ENCODE peak calls at places on chromosome 7, in nine cellular contexts. One of them, this sample, is unnamed.

GRCh38 chr7:94392391-94392782 is 2.3 kb upstream of the COL1A2 start:
- DNase-seq in germinal center: no peak
- DNase-seq in caudate nucleus: no peak
- DNase-seq in OCI-M1: no peak
- DNase-seq in nucleus accumbens: no peak
- DNase-seq in stimulated activated CD4-positive, alpha-beta T cell treated with anti-CD3 and anti-CD28 coated beads, Interleukin-1b, Interleukin-23, amount 100 ng/mL, for 24 hours: no peak
- DNase-seq in mesendoderm: peak; percentile 17
- DNase-seq in activated T-helper 9 cell treated with anti-CD3 and anti-CD28 coated beads, Interleukin-2, amount 50 U/mL, for 16 hours: no peak
- DNase-seq in frontal cortex: no peak
- DNase-seq in this sample: no peak

GRCh38 chr7:132576723-132577089 is 436 bp upstream of the PLXNA4 start:
- DNase-seq in stimulated activated CD4-positive, alpha-beta T cell treated with anti-CD3 and anti-CD28 coated beads, Interleukin-1b, Interleukin-23, amount 100 ng/mL, for 24 hours: no peak
- DNase-seq in nucleus accumbens: peak; percentile 50
- DNase-seq in mesendoderm: no peak
- DNase-seq in caudate nucleus: no peak
- DNase-seq in OCI-M1: no peak
- DNase-seq in germinal center: no peak
- DNase-seq in activated T-helper 9 cell treated with anti-CD3 and anti-CD28 coated beads, Interleukin-2, amount 50 U/mL, for 16 hours: no peak
- DNase-seq in frontal cortex: peak; percentile 39
- DNase-seq in this sample: no peak

GRCh38 chr7:42502022-42502421 is 265.0 kb upstream of the GLI3 start:
- DNase-seq in stimulated activated CD4-positive, alpha-beta T cell treated with anti-CD3 and anti-CD28 coated beads, Interleukin-1b, Interleukin-23, amount 100 ng/mL, for 24 hours: no peak
- DNase-seq in mesendoderm: no peak
- DNase-seq in activated T-helper 9 cell treated with anti-CD3 and anti-CD28 coated beads, Interleukin-2, amount 50 U/mL, for 16 hours: no peak
- DNase-seq in OCI-M1: no peak
- DNase-seq in nucleus accumbens: no peak
- DNase-seq in frontal cortex: no peak
- DNase-seq in germinal center: no peak
- DNase-seq in caudate nucleus: no peak
- DNase-seq in this sample: no peak

GRCh38 chr7:98187138-98187502 is 24.1 kb upstream of the BHLHA15 start:
- DNase-seq in mesendoderm: no peak
- DNase-seq in OCI-M1: no peak
- DNase-seq in frontal cortex: no peak
- DNase-seq in activated T-helper 9 cell treated with anti-CD3 and anti-CD28 coated beads, Interleukin-2, amount 50 U/mL, for 16 hours: no peak
- DNase-seq in stimulated activated CD4-positive, alpha-beta T cell treated with anti-CD3 and anti-CD28 coated beads, Interleukin-1b, Interleukin-23, amount 100 ng/mL, for 24 hours: no peak
- DNase-seq in nucleus accumbens: no peak
- DNase-seq in germinal center: no peak
- DNase-seq in caudate nucleus: no peak
- DNase-seq in this sample: no peak

GRCh38 chr7:108114117-108114841 is 15.9 kb downstream of the LAMB4 start:
- DNase-seq in caudate nucleus: no peak
- DNase-seq in germinal center: no peak
- DNase-seq in OCI-M1: peak; percentile 19
- DNase-seq in frontal cortex: no peak
- DNase-seq in nucleus accumbens: no peak
- DNase-seq in mesendoderm: peak; percentile 81
- DNase-seq in activated T-helper 9 cell treated with anti-CD3 and anti-CD28 coated beads, Interleukin-2, amount 50 U/mL, for 16 hours: no peak
- DNase-seq in stimulated activated CD4-positive, alpha-beta T cell treated with anti-CD3 and anti-CD28 coated beads, Interleukin-1b, Interleukin-23, amount 100 ng/mL, for 24 hours: no peak
- DNase-seq in this sample: no peak

GRCh38 chr7:69643708-69644445 is 45.6 kb downstream of the AUTS2 start:
- DNase-seq in germinal center: no peak
- DNase-seq in caudate nucleus: no peak
- DNase-seq in activated T-helper 9 cell treated with anti-CD3 and anti-CD28 coated beads, Interleukin-2, amount 50 U/mL, for 16 hours: no peak
- DNase-seq in stimulated activated CD4-positive, alpha-beta T cell treated with anti-CD3 and anti-CD28 coated beads, Interleukin-1b, Interleukin-23, amount 100 ng/mL, for 24 hours: no peak
- DNase-seq in OCI-M1: no peak
- DNase-seq in nucleus accumbens: no peak
- DNase-seq in frontal cortex: no peak
- DNase-seq in mesendoderm: peak; percentile 83
- DNase-seq in this sample: no peak

GRCh38 chr7:123864966-123865365 is 20.0 kb downstream of the HYAL4 start:
- DNase-seq in mesendoderm: no peak
- DNase-seq in germinal center: no peak
- DNase-seq in nucleus accumbens: no peak
- DNase-seq in frontal cortex: no peak
- DNase-seq in activated T-helper 9 cell treated with anti-CD3 and anti-CD28 coated beads, Interleukin-2, amount 50 U/mL, for 16 hours: no peak
- DNase-seq in caudate nucleus: no peak
- DNase-seq in stimulated activated CD4-positive, alpha-beta T cell treated with anti-CD3 and anti-CD28 coated beads, Interleukin-1b, Interleukin-23, amount 100 ng/mL, for 24 hours: no peak
- DNase-seq in OCI-M1: no peak
- DNase-seq in this sample: no peak

GRCh38 chr7:45661302-45661995 is 87.3 kb downstream of the ADCY1 start:
- DNase-seq in caudate nucleus: no peak
- DNase-seq in germinal center: no peak
- DNase-seq in activated T-helper 9 cell treated with anti-CD3 and anti-CD28 coated beads, Interleukin-2, amount 50 U/mL, for 16 hours: no peak
- DNase-seq in frontal cortex: no peak
- DNase-seq in mesendoderm: no peak
- DNase-seq in OCI-M1: no peak
- DNase-seq in nucleus accumbens: no peak
- DNase-seq in stimulated activated CD4-positive, alpha-beta T cell treated with anti-CD3 and anti-CD28 coated beads, Interleukin-1b, Interleukin-23, amount 100 ng/mL, for 24 hours: no peak
- DNase-seq in this sample: no peak

GRCh38 chr7:131094685-131095084 is 233.0 kb upstream of the MKLN1 start:
- DNase-seq in germinal center: no peak
- DNase-seq in caudate nucleus: no peak
- DNase-seq in stimulated activated CD4-positive, alpha-beta T cell treated with anti-CD3 and anti-CD28 coated beads, Interleukin-1b, Interleukin-23, amount 100 ng/mL, for 24 hours: no peak
- DNase-seq in frontal cortex: no peak
- DNase-seq in mesendoderm: no peak
- DNase-seq in OCI-M1: no peak
- DNase-seq in activated T-helper 9 cell treated with anti-CD3 and anti-CD28 coated beads, Interleukin-2, amount 50 U/mL, for 16 hours: no peak
- DNase-seq in nucleus accumbens: no peak
- DNase-seq in this sample: no peak

GRCh38 chr7:141752634-141753033 is 11.3 kb upstream of the TAS2R3 start:
- DNase-seq in stimulated activated CD4-positive, alpha-beta T cell treated with anti-CD3 and anti-CD28 coated beads, Interleukin-1b, Interleukin-23, amount 100 ng/mL, for 24 hours: no peak
- DNase-seq in germinal center: no peak
- DNase-seq in nucleus accumbens: no peak
- DNase-seq in mesendoderm: peak; percentile 49
- DNase-seq in caudate nucleus: no peak
- DNase-seq in activated T-helper 9 cell treated with anti-CD3 and anti-CD28 coated beads, Interleukin-2, amount 50 U/mL, for 16 hours: no peak
- DNase-seq in OCI-M1: peak; percentile 3
- DNase-seq in frontal cortex: no peak
- DNase-seq in this sample: no peak

GRCh38 chr7:33062023-33062781 is at the start of gene NT5C3A:
- DNase-seq in mesendoderm: peak; percentile 59
- DNase-seq in frontal cortex: peak; percentile 66
- DNase-seq in activated T-helper 9 cell treated with anti-CD3 and anti-CD28 coated beads, Interleukin-2, amount 50 U/mL, for 16 hours: peak; percentile 8
- DNase-seq in nucleus accumbens: peak; percentile 47
- DNase-seq in germinal center: peak; percentile 42
- DNase-seq in OCI-M1: peak; percentile 44
- DNase-seq in stimulated activated CD4-positive, alpha-beta T cell treated with anti-CD3 and anti-CD28 coated beads, Interleukin-1b, Interleukin-23, amount 100 ng/mL, for 24 hours: peak; percentile 13
- DNase-seq in caudate nucleus: peak; percentile 30
- DNase-seq in this sample: no peak

GRCh38 chr7:103445228-103446020 is 583 bp downstream of the SLC26A5 start:
- DNase-seq in activated T-helper 9 cell treated with anti-CD3 and anti-CD28 coated beads, Interleukin-2, amount 50 U/mL, for 16 hours: no peak
- DNase-seq in stimulated activated CD4-positive, alpha-beta T cell treated with anti-CD3 and anti-CD28 coated beads, Interleukin-1b, Interleukin-23, amount 100 ng/mL, for 24 hours: no peak
- DNase-seq in OCI-M1: no peak
- DNase-seq in mesendoderm: peak; percentile 60
- DNase-seq in frontal cortex: no peak
- DNase-seq in nucleus accumbens: no peak
- DNase-seq in germinal center: peak; percentile 15
- DNase-seq in caudate nucleus: no peak
- DNase-seq in this sample: no peak

GRCh38 chr7:40148671-40149070 is 13.9 kb downstream of the SUGCT start:
- DNase-seq in frontal cortex: no peak
- DNase-seq in activated T-helper 9 cell treated with anti-CD3 and anti-CD28 coated beads, Interleukin-2, amount 50 U/mL, for 16 hours: no peak
- DNase-seq in stimulated activated CD4-positive, alpha-beta T cell treated with anti-CD3 and anti-CD28 coated beads, Interleukin-1b, Interleukin-23, amount 100 ng/mL, for 24 hours: no peak
- DNase-seq in nucleus accumbens: no peak
- DNase-seq in caudate nucleus: no peak
- DNase-seq in OCI-M1: no peak
- DNase-seq in mesendoderm: no peak
- DNase-seq in germinal center: no peak
- DNase-seq in this sample: no peak

GRCh38 chr7:138916731-138917130 is 64.5 kb downstream of the KIAA1549 start:
- DNase-seq in stimulated activated CD4-positive, alpha-beta T cell treated with anti-CD3 and anti-CD28 coated beads, Interleukin-1b, Interleukin-23, amount 100 ng/mL, for 24 hours: no peak
- DNase-seq in mesendoderm: no peak
- DNase-seq in activated T-helper 9 cell treated with anti-CD3 and anti-CD28 coated beads, Interleukin-2, amount 50 U/mL, for 16 hours: no peak
- DNase-seq in germinal center: no peak
- DNase-seq in caudate nucleus: no peak
- DNase-seq in nucleus accumbens: no peak
- DNase-seq in frontal cortex: no peak
- DNase-seq in OCI-M1: no peak
- DNase-seq in this sample: no peak

GRCh38 chr7:7335909-7336308 is 153.6 kb downstream of the C1GALT1 start:
- DNase-seq in mesendoderm: no peak
- DNase-seq in nucleus accumbens: no peak
- DNase-seq in OCI-M1: no peak
- DNase-seq in stimulated activated CD4-positive, alpha-beta T cell treated with anti-CD3 and anti-CD28 coated beads, Interleukin-1b, Interleukin-23, amount 100 ng/mL, for 24 hours: no peak
- DNase-seq in frontal cortex: no peak
- DNase-seq in caudate nucleus: no peak
- DNase-seq in activated T-helper 9 cell treated with anti-CD3 and anti-CD28 coated beads, Interleukin-2, amount 50 U/mL, for 16 hours: no peak
- DNase-seq in germinal center: no peak
- DNase-seq in this sample: no peak

GRCh38 chr7:21256310-21256877 is 171.5 kb upstream of the SP4 start:
- DNase-seq in activated T-helper 9 cell treated with anti-CD3 and anti-CD28 coated beads, Interleukin-2, amount 50 U/mL, for 16 hours: no peak
- DNase-seq in mesendoderm: no peak
- DNase-seq in frontal cortex: no peak
- DNase-seq in stimulated activated CD4-positive, alpha-beta T cell treated with anti-CD3 and anti-CD28 coated beads, Interleukin-1b, Interleukin-23, amount 100 ng/mL, for 24 hours: peak; percentile 0
- DNase-seq in germinal center: no peak
- DNase-seq in nucleus accumbens: no peak
- DNase-seq in caudate nucleus: no peak
- DNase-seq in OCI-M1: peak; percentile 59
- DNase-seq in this sample: peak; percentile 67

GRCh38 chr7:36760856-36761762 is 36.8 kb upstream of the AOAH start:
- DNase-seq in nucleus accumbens: no peak
- DNase-seq in activated T-helper 9 cell treated with anti-CD3 and anti-CD28 coated beads, Interleukin-2, amount 50 U/mL, for 16 hours: no peak
- DNase-seq in mesendoderm: no peak
- DNase-seq in caudate nucleus: no peak
- DNase-seq in frontal cortex: no peak
- DNase-seq in germinal center: no peak
- DNase-seq in stimulated activated CD4-positive, alpha-beta T cell treated with anti-CD3 and anti-CD28 coated beads, Interleukin-1b, Interleukin-23, amount 100 ng/mL, for 24 hours: no peak
- DNase-seq in OCI-M1: no peak
- DNase-seq in this sample: no peak

GRCh38 chr7:17298102-17298839 is at the start of gene AHR:
- DNase-seq in caudate nucleus: peak; percentile 74
- DNase-seq in germinal center: peak; percentile 97
- DNase-seq in stimulated activated CD4-positive, alpha-beta T cell treated with anti-CD3 and anti-CD28 coated beads, Interleukin-1b, Interleukin-23, amount 100 ng/mL, for 24 hours: peak; percentile 85
- DNase-seq in mesendoderm: peak; percentile 93
- DNase-seq in frontal cortex: peak; percentile 82
- DNase-seq in OCI-M1: peak; percentile 92
- DNase-seq in nucleus accumbens: peak; percentile 87
- DNase-seq in activated T-helper 9 cell treated with anti-CD3 and anti-CD28 coated beads, Interleukin-2, amount 50 U/mL, for 16 hours: peak; percentile 85
- DNase-seq in this sample: peak; percentile 74

GRCh38 chr7:47584128-47584865 is 2.4 kb upstream of the TNS3 start:
- DNase-seq in nucleus accumbens: no peak
- DNase-seq in mesendoderm: no peak
- DNase-seq in germinal center: no peak
- DNase-seq in frontal cortex: no peak
- DNase-seq in activated T-helper 9 cell treated with anti-CD3 and anti-CD28 coated beads, Interleukin-2, amount 50 U/mL, for 16 hours: no peak
- DNase-seq in stimulated activated CD4-positive, alpha-beta T cell treated with anti-CD3 and anti-CD28 coated beads, Interleukin-1b, Interleukin-23, amount 100 ng/mL, for 24 hours: no peak
- DNase-seq in OCI-M1: no peak
- DNase-seq in caudate nucleus: no peak
- DNase-seq in this sample: no peak

This sample was measured in NCI-H748 treated with DMSO at 0.1 percent for 48 hours.